ENCODE peak calls at places on chromosome 14, in seven cellular contexts. N is glomerular endothelial cell; A is activated T-helper 1 cell treated with anti-CD3 and anti-CD28 coated beads, Interleukin-12 subunit alpha, Interleukin-12 subunit beta, Interleukin-2, Interleukin-4 antibody, amounts not matched to agents 30 ng/mL and 10 ng/mL and 1 ng/mL, durations not matched to agents 14 hours and 24 hours and 36 hours; M is activated naive CD4-positive, alpha-beta T cell treated with Interleukin-2 at 50 U/mL for 16 hours; V is NCI-H2171 treated with DMSO at 0.1 percent for 48 hours; Y is heart left ventricle; U is breast epithelium. Q is an unnamed sample.

GRCh38 chr14:78721756-78722455 is 551.7 kb downstream of the NRXN3 start:
- DNase-seq in V (no peak), N (no peak), Y (no peak), U (no peak), M (no peak), A (no peak), Q (no peak)

GRCh38 chr14:45810152-45810872 is 557.3 kb upstream of the MIS18BP1 start:
- DNase-seq in Y (no peak), M (no peak), V (no peak), U (no peak), N (no peak), A (no peak), Q (no peak)

GRCh38 chr14:55626131-55626530 is 46.1 kb downstream of the KTN1 start:
- DNase-seq in U (no peak), V (no peak), A (no peak), Y (no peak), N (no peak), M (no peak), Q (no peak)

GRCh38 chr14:99564256-99564902 is 39.6 kb downstream of the CCDC85C start:
- DNase-seq in N (peak; percentile 58), A (no peak), Y (peak; percentile 84), U (peak; percentile 60), V (peak; percentile 65), M (no peak), Q (peak; percentile 40)

GRCh38 chr14:37253905-37254304 is 56.2 kb downstream of the MIPOL1 start:
- DNase-seq in U (no peak), Y (peak; percentile 9), N (peak; percentile 70), V (no peak), M (no peak), A (no peak), Q (peak; percentile 41)

GRCh38 chr14:96852823-96853422 is 55.7 kb downstream of the VRK1 start:
- DNase-seq in U (no peak), V (peak; percentile 60), N (peak; percentile 31), Y (no peak), M (no peak), A (no peak), Q (peak; percentile 17)

GRCh38 chr14:21748869-21749303 is 75.3 kb upstream of the OR4E1 start:
- DNase-seq in N (peak; percentile 12), Y (no peak), A (peak; percentile 28), V (peak; percentile 77), M (peak; percentile 52), U (no peak), Q (no peak)

GRCh38 chr14:61179061-61179675 is 102.0 kb downstream of the TMEM30B start:
- DNase-seq in N (no peak), V (no peak), Y (no peak), M (no peak), U (no peak), A (no peak), Q (no peak)

GRCh38 chr14:67199016-67199415 is 9.8 kb downstream of the GARIN2 start:
- DNase-seq in A (no peak), Y (no peak), U (no peak), N (no peak), V (no peak), M (no peak), Q (no peak)

GRCh38 chr14:52430474-52430873 is 116.4 kb downstream of the PTGER2 start:
- DNase-seq in U (no peak), M (no peak), Y (no peak), N (no peak), A (no peak), V (no peak), Q (no peak)

GRCh38 chr14:79464468-79464867 is 746.8 kb downstream of the DIO2 start:
- DNase-seq in N (no peak), Y (no peak), U (no peak), M (no peak), V (no peak), A (no peak), Q (no peak)

GRCh38 chr14:32808574-32809098 is 130.0 kb upstream of the NPAS3 start:
- DNase-seq in V (no peak), N (no peak), A (no peak), Y (peak; percentile 29), U (no peak), M (no peak), Q (no peak)

GRCh38 chr14:99132821-99133562 is 139.0 kb downstream of the BCL11B start:
- DNase-seq in Y (no peak), N (no peak), U (peak; percentile 6), M (no peak), A (no peak), V (no peak), Q (no peak)

GRCh38 chr14:93410893-93411292 is 19.8 kb upstream of the UNC79 start:
- DNase-seq in U (no peak), Y (no peak), V (no peak), M (no peak), N (no peak), A (no peak), Q (no peak)

GRCh38 chr14:50035214-50035613 is 81.2 kb downstream of the VCPKMT start:
- DNase-seq in N (no peak), V (no peak), U (peak; percentile 90), Y (no peak), M (no peak), A (no peak), Q (no peak)

GRCh38 chr14:29861996-29862395 is 65.7 kb downstream of the PRKD1 start:
- DNase-seq in M (no peak), Y (no peak), U (no peak), N (no peak), V (no peak), A (no peak), Q (no peak)

GRCh38 chr14:95313707-95314106 is 6.0 kb downstream of the CLMN start:
- DNase-seq in A (no peak), M (no peak), V (no peak), U (peak; percentile 78), N (no peak), Y (peak; percentile 32), Q (no peak)

GRCh38 chr14:105392161-105393090 is 5.9 kb upstream of the TEX22 start:
- DNase-seq in V (no peak), M (no peak), A (no peak), N (no peak), U (no peak), Y (no peak), Q (no peak)

GRCh38 chr14:103628684-103629502 is at the start of gene KLC1:
- DNase-seq in A (peak; percentile 78), Y (peak; percentile 91), N (no peak), M (peak; percentile 87), U (peak; percentile 75), V (peak; percentile 61), Q (no peak)

GRCh38 chr14:68506645-68507405 is 286.0 kb downstream of the ZFP36L1 start:
- DNase-seq in V (no peak), N (no peak), U (peak; percentile 53), M (peak; percentile 28), A (no peak), Y (no peak), Q (no peak)

GRCh38 chr14:75725481-75725880 is 64.4 kb downstream of the TTLL5 start:
- DNase-seq in A (no peak), Y (peak; percentile 54), U (peak; percentile 45), V (peak; percentile 25), M (no peak), N (no peak), Q (no peak)

GRCh38 chr14:88934231-88934898 is 109.9 kb downstream of the TTC8 start:
- DNase-seq in Y (no peak), U (no peak), M (no peak), N (no peak), V (no peak), A (no peak), Q (no peak)

GRCh38 chr14:28661171-28661772 is 105.3 kb upstream of the FOXG1 start:
- DNase-seq in M (no peak), V (no peak), Y (no peak), U (no peak), A (no peak), N (no peak), Q (no peak)

GRCh38 chr14:81710232-81710845 is 176.7 kb upstream of the SEL1L start:
- DNase-seq in Y (no peak), N (no peak), U (no peak), V (peak; percentile 74), A (no peak), M (no peak), Q (no peak)

GRCh38 chr14:34583525-34583924 is 44.0 kb upstream of the EAPP start:
- DNase-seq in Y (no peak), U (no peak), N (no peak), M (no peak), A (no peak), V (peak; percentile 23), Q (no peak)

GRCh38 chr14:88310457-88310856 is 12.6 kb downstream of the KCNK10 start:
- DNase-seq in V (no peak), A (no peak), M (no peak), U (no peak), Y (no peak), N (no peak), Q (no peak)

GRCh38 chr14:69716483-69717187 is 50.3 kb upstream of the SRSF5 start:
- DNase-seq in N (no peak), A (peak; percentile 70), U (peak; percentile 70), Y (no peak), M (peak; percentile 53), V (no peak), Q (peak; percentile 75)

GRCh38 chr14:45135181-45135580 is 549 bp upstream of the FANCM start:
- DNase-seq in Y (peak; percentile 9), A (peak; percentile 2), U (no peak), N (no peak), V (peak; percentile 77), M (no peak), Q (no peak)